ENCODE peak calls at places on chromosomes 16 and 17, in nine cellular contexts. J, E, B, K, V, Y, P, X and A are unnamed samples. For H3K36me3, the result is how much of the 10 kb centered on the place peaks cover.

GRCh38 chr17:21039839-21040575 is 2.8 kb downstream of the USP22 start:
- DNase-seq in J (peak), E (no peak), B (peak), K (peak), V (peak), Y (peak), P (no peak), X (peak), A (no peak)

GRCh38 chr17:82134101-82134500 is 36.1 kb upstream of the FASN start:
- DNase-seq in J (no peak), E (no peak), B (no peak), K (no peak), V (no peak), Y (no peak), P (no peak), X (no peak), A (no peak)

GRCh38 chr16:78655481-78656114 is 556.1 kb downstream of the WWOX start:
- DNase-seq in J (no peak), E (no peak), B (no peak), K (no peak), V (no peak), Y (no peak), P (no peak), X (no peak), A (no peak)

GRCh38 chr17:46273541-46274236 is 21.2 kb upstream of the LRRC37A start:
- DNase-seq in J (no peak), E (no peak), B (no peak), K (no peak), V (no peak), Y (no peak), P (no peak), X (no peak), A (no peak)

GRCh38 chr16:2707368-2708289 is 12.4 kb downstream of the PRSS27 start:
- DNase-seq in J (no peak), E (no peak), B (no peak), K (no peak), V (no peak), Y (no peak), P (peak), X (no peak), A (no peak)

GRCh38 chr16:24273511-24273910 is 17.4 kb downstream of the CACNG3 start:
- DNase-seq in J (no peak), E (no peak), B (peak), K (no peak), V (no peak), Y (no peak), P (no peak), X (no peak), A (no peak)

GRCh38 chr17:48804936-48805411 is 12.1 kb downstream of the TTLL6 start:
- DNase-seq in J (no peak), E (peak), B (peak), K (peak), V (peak), Y (peak), P (peak), X (peak), A (peak)

GRCh38 chr16:49348408-49349176 is 25.0 kb upstream of the C16orf78 start:
- DNase-seq in J (no peak), E (no peak), B (no peak), K (no peak), V (no peak), Y (no peak), P (no peak), X (peak), A (no peak)

GRCh38 chr17:77208856-77209255 is 68.1 kb downstream of the SEC14L1 start:
- DNase-seq in J (no peak), E (no peak), B (no peak), K (no peak), V (no peak), Y (no peak), P (no peak), X (no peak), A (no peak)

GRCh38 chr16:25716186-25716585 is 24.4 kb downstream of the HS3ST4 start:
- DNase-seq in J (no peak), E (no peak), B (no peak), K (no peak), V (no peak), Y (no peak), P (no peak), X (no peak), A (no peak)

GRCh38 chr16:66750279-66751134 is 902 bp downstream of the DYNC1LI2 start:
- DNase-seq in J (no peak), E (no peak), B (peak), K (no peak), V (peak), Y (no peak), P (no peak), X (peak), A (no peak)

GRCh38 chr17:75260679-75261335 is 599 bp downstream of the GGA3 start:
- DNase-seq in J (no peak), E (no peak), B (peak), K (no peak), V (no peak), Y (no peak), P (no peak), X (no peak), A (no peak)

GRCh38 chr16:27717726-27718125 is 167.8 kb downstream of the KATNIP start:
- DNase-seq in J (no peak), E (no peak), B (no peak), K (no peak), V (no peak), Y (no peak), P (peak), X (no peak), A (no peak)

GRCh38 chr16:24906199-24906808 is 60.5 kb downstream of the SLC5A11 start:
- DNase-seq in J (no peak), E (no peak), B (peak), K (peak), V (no peak), Y (no peak), P (no peak), X (peak), A (no peak)

GRCh38 chr17:13940858-13941665 is 128.2 kb upstream of the COX10 start:
- DNase-seq in J (no peak), E (peak), B (no peak), K (no peak), V (no peak), Y (no peak), P (no peak), X (no peak), A (peak)

GRCh38 chr17:39704821-39705551 is 5.1 kb downstream of the ERBB2 start:
- DNase-seq in J (no peak), E (peak), B (peak), K (no peak), V (no peak), Y (no peak), P (no peak), X (no peak), A (peak)

GRCh38 chr17:40295471-40296457 is 8.1 kb downstream of the CDC6 start:
- DNase-seq in J (no peak), E (no peak), B (no peak), K (no peak), V (no peak), Y (no peak), P (no peak), X (no peak), A (no peak)

GRCh38 chr17:4881761-4882555 is 17.4 kb upstream of the C17orf107 start:
- DNase-seq in J (no peak), E (peak), B (peak), K (peak), V (peak), Y (peak), P (no peak), X (peak), A (no peak)

GRCh38 chr17:11240041-11240801 is 792 bp upstream of the SHISA6 start:
- DNase-seq in J (no peak), E (no peak), B (no peak), K (no peak), V (peak), Y (no peak), P (peak), X (no peak), A (no peak)

GRCh38 chr17:82172461-82173160 is 40.0 kb downstream of the CCDC57 start:
- DNase-seq in J (no peak), E (no peak), B (no peak), K (no peak), V (no peak), Y (no peak), P (peak), X (no peak), A (no peak)

GRCh38 chr16:4580245-4580644 is 24.1 kb downstream of the C16orf96 start:
- DNase-seq in J (no peak), E (no peak), B (peak), K (no peak), V (no peak), Y (no peak), P (no peak), X (no peak), A (no peak)

GRCh38 chr16:23615805-23616204 is 19.7 kb upstream of the NDUFAB1 start:
- DNase-seq in J (no peak), E (no peak), B (no peak), K (peak), V (peak), Y (no peak), P (no peak), X (no peak), A (no peak)

GRCh38 chr17:63440127-63440769 is 5.9 kb downstream of the CYB561 start:
- DNase-seq in J (no peak), E (no peak), B (no peak), K (no peak), V (no peak), Y (peak), P (no peak), X (no peak), A (no peak)

GRCh38 chr16:82585675-82586074 is 41.1 kb upstream of the CDH13 start:
- DNase-seq in J (no peak), E (peak), B (peak), K (no peak), V (no peak), Y (no peak), P (no peak), X (no peak), A (no peak)

GRCh38 chr17:37791434-37791833 is 46.6 kb upstream of the HNF1B start:
- DNase-seq in J (no peak), E (no peak), B (peak), K (peak), V (peak), Y (peak), P (no peak), X (peak), A (no peak)

GRCh38 chr16:67661101-67661661 is 421 bp downstream of the PARD6A start:
- DNase-seq in J (no peak), E (peak), B (peak), K (peak), V (no peak), Y (no peak), P (peak), X (no peak), A (no peak)

GRCh38 chr16:87056083-87056482 is 261.1 kb downstream of the C16orf95 start:
- DNase-seq in J (no peak), E (peak), B (peak), K (peak), V (no peak), Y (no peak), P (no peak), X (no peak), A (peak)

GRCh38 chr17:29870836-29871430 is 59.1 kb downstream of the SSH2 start:
- DNase-seq in J (no peak), E (no peak), B (no peak), K (no peak), V (no peak), Y (no peak), P (no peak), X (no peak), A (no peak)

GRCh38 chr16:22282254-22282892 is 14.8 kb upstream of the POLR3E start:
- DNase-seq in J (no peak), E (no peak), B (no peak), K (no peak), V (no peak), Y (no peak), P (no peak), X (no peak), A (no peak)

GRCh38 chr16:30488764-30489595 is 16.4 kb downstream of the ITGAL start:
- DNase-seq in J (no peak), E (no peak), B (no peak), K (no peak), V (no peak), Y (no peak), P (no peak), X (no peak), A (no peak)

GRCh38 chr16:1057252-1057932 is 15.2 kb upstream of the SSTR5 start:
- DNase-seq in J (no peak), E (no peak), B (peak), K (peak), V (peak), Y (peak), P (no peak), X (no peak), A (peak)

GRCh38 chr17:74210191-74211140 is 2.9 kb upstream of the TTYH2 start:
- DNase-seq in J (no peak), E (peak), B (peak), K (peak), V (peak), Y (peak), P (no peak), X (peak), A (peak)
- H3K4me3 ChIP-seq in J (no peak), E (no peak), B (no peak), K (no peak), V (no peak), Y (no peak), P (no peak), X (no peak), A (no peak)

GRCh38 chr16:88539261-88539651 is 30.9 kb upstream of the ZC3H18 start:
- DNase-seq in J (no peak), E (no peak), B (no peak), K (no peak), V (no peak), Y (no peak), P (peak), X (no peak), A (no peak)
- H3K36me3 ChIP-seq in J (under half), E (under half), B (under half), K (under half), V (under half), Y (under half), P (under half), X (under half), A (under half)

DNA sequence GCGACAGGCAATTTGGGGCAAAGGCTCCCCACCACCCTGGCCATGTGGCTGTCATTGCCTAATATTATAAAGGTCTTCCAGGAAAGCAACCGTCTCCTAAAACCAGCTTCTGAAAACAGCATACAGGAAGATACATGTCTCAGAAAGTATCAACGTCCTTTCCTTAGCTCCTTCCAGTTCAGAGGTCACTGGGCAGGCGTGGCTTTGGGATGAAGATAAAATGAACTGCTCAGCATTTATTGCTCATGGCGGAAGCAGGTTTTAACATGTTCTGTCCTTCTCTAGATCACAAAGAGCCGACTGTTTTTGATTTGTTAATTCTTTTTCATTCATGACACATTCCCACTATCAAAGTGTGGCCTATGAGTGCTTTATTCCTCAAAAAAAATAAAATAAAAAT is 8.0 kb downstream of the CFAP20 start:
- DNase-seq in J (no peak), E (no peak), B (no peak), K (peak), V (peak), Y (no peak), P (no peak), X (no peak), A (no peak)
- H3K4me3 ChIP-seq in J (no peak), E (no peak), B (no peak), K (no peak), V (no peak), Y (no peak), P (no peak), X (no peak), A (no peak)

GRCh38 chr17:45092932-45093430 is 31.9 kb downstream of the NMT1 start:
- DNase-seq in J (peak), E (peak), B (peak), K (peak), V (peak), Y (no peak), P (peak), X (no peak), A (peak)
- H3K36me3 ChIP-seq in J (under half), E (half or more), B (half or more), K (under half), V (under half), Y (half or more), P (half or more), X (half or more), A (half or more)

GRCh38 chr16:85643631-85644030 is 30.5 kb downstream of the GSE1 start:
- DNase-seq in J (no peak), E (no peak), B (no peak), K (no peak), V (peak), Y (no peak), P (no peak), X (no peak), A (no peak)
- H3K4me3 ChIP-seq in J (no peak), E (no peak), B (no peak), K (no peak), V (no peak), Y (no peak), P (no peak), X (no peak), A (no peak)

GRCh38 chr17:1076299-1076981 is 79.5 kb downstream of the TIMM22 start:
- DNase-seq in J (no peak), E (no peak), B (no peak), K (no peak), V (no peak), Y (no peak), P (peak), X (no peak), A (no peak)
- H3K36me3 ChIP-seq in J (under half), E (under half), B (under half), K (under half), V (under half), Y (under half), P (under half), X (under half), A (under half)

GRCh38 chr17:73643846-73644144 is 450 bp downstream of the SDK2 start:
- DNase-seq in J (no peak), E (no peak), B (no peak), K (no peak), V (no peak), Y (no peak), P (no peak), X (no peak), A (no peak)

GRCh38 chr17:73644145-73645049 is at the start of gene SDK2:
- DNase-seq in J (no peak), E (no peak), B (peak), K (no peak), V (peak), Y (no peak), P (peak), X (no peak), A (peak)

GRCh38 chr17:73643012-73643845 is 1.0 kb downstream of the SDK2 start:
- DNase-seq in J (no peak), E (no peak), B (peak), K (no peak), V (peak), Y (no peak), P (peak), X (no peak), A (peak)

GRCh38 chr17:73641779-73642580 is 2.3 kb downstream of the SDK2 start:
- DNase-seq in J (no peak), E (no peak), B (no peak), K (no peak), V (no peak), Y (no peak), P (no peak), X (peak), A (no peak)

GRCh38 chr17:73642659-73643011 is 1.6 kb downstream of the SDK2 start:
- DNase-seq in J (no peak), E (no peak), B (no peak), K (no peak), V (no peak), Y (no peak), P (no peak), X (no peak), A (no peak)
- H3K4me3 ChIP-seq in J (peak), E (no peak), B (peak), K (no peak), V (peak), Y (peak), P (no peak), X (no peak), A (no peak)

GRCh38 chr17:28579526-28579925 is 2.8 kb upstream of the ALDOC start:
- DNase-seq in J (no peak), E (no peak), B (no peak), K (no peak), V (no peak), Y (no peak), P (no peak), X (no peak), A (no peak)
- H3K36me3 ChIP-seq in J (under half), E (under half), B (under half), K (under half), V (under half), Y (under half), P (under half), X (half or more), A (half or more)